ENCODE peak calls at places on chromosomes 13 and 19, in nine cellular contexts. One of them, this sample, is unnamed.

GRCh38 chr13:40508112-40508511 is 158.3 kb downstream of the FOXO1 start:
- DNase-seq in A549: no peak
- DNase-seq in AG09319: peak
- DNase-seq in breast epithelium: no peak
- DNase-seq in CD4-positive, alpha-beta T cell: no peak
- DNase-seq in Caco-2: no peak
- DNase-seq in uterus: peak
- DNase-seq in HCT116: no peak
- DNase-seq in GM12864: no peak
- DNase-seq in this sample: no peak

GRCh38 chr13:43244482-43244881 is 221.1 kb downstream of the DNAJC15 start:
- DNase-seq in CD4-positive, alpha-beta T cell: no peak
- DNase-seq in A549: no peak
- DNase-seq in HCT116: no peak
- DNase-seq in AG09319: no peak
- DNase-seq in breast epithelium: no peak
- DNase-seq in GM12864: no peak
- DNase-seq in uterus: no peak
- DNase-seq in Caco-2: no peak
- DNase-seq in this sample: no peak

GRCh38 chr19:24140099-24140498 is 53.1 kb downstream of the ZNF254 start:
- DNase-seq in breast epithelium: no peak
- DNase-seq in uterus: no peak
- DNase-seq in A549: no peak
- DNase-seq in Caco-2: no peak
- DNase-seq in GM12864: no peak
- DNase-seq in HCT116: no peak
- DNase-seq in AG09319: peak
- DNase-seq in CD4-positive, alpha-beta T cell: no peak
- DNase-seq in this sample: no peak

GRCh38 chr13:36493046-36493445 is 60.8 kb downstream of the CCNA1 start:
- DNase-seq in AG09319: no peak
- DNase-seq in HCT116: no peak
- DNase-seq in CD4-positive, alpha-beta T cell: no peak
- DNase-seq in breast epithelium: no peak
- DNase-seq in Caco-2: no peak
- DNase-seq in GM12864: no peak
- DNase-seq in uterus: no peak
- DNase-seq in A549: no peak
- DNase-seq in this sample: no peak

GRCh38 chr19:2670217-2670616 is 32.3 kb downstream of the GNG7 start:
- DNase-seq in A549: no peak
- DNase-seq in breast epithelium: no peak
- DNase-seq in GM12864: no peak
- DNase-seq in CD4-positive, alpha-beta T cell: no peak
- DNase-seq in AG09319: no peak
- DNase-seq in Caco-2: no peak
- DNase-seq in uterus: no peak
- DNase-seq in HCT116: no peak
- DNase-seq in this sample: no peak

GRCh38 chr13:108855737-108856387 is 226.5 kb downstream of the MYO16 start:
- DNase-seq in A549: no peak
- DNase-seq in Caco-2: no peak
- DNase-seq in CD4-positive, alpha-beta T cell: no peak
- DNase-seq in GM12864: peak
- DNase-seq in AG09319: no peak
- DNase-seq in HCT116: no peak
- DNase-seq in breast epithelium: no peak
- DNase-seq in uterus: no peak
- DNase-seq in this sample: no peak

GRCh38 chr19:38655148-38655824 is 7.8 kb downstream of the ACTN4 start:
- DNase-seq in breast epithelium: no peak
- DNase-seq in HCT116: no peak
- DNase-seq in GM12864: peak
- DNase-seq in Caco-2: no peak
- DNase-seq in AG09319: no peak
- DNase-seq in uterus: no peak
- DNase-seq in CD4-positive, alpha-beta T cell: no peak
- DNase-seq in A549: no peak
- DNase-seq in this sample: no peak

GRCh38 chr13:27080018-27080948 is 91.3 kb downstream of the USP12 start:
- DNase-seq in CD4-positive, alpha-beta T cell: no peak
- DNase-seq in HCT116: no peak
- DNase-seq in A549: no peak
- DNase-seq in uterus: no peak
- DNase-seq in breast epithelium: no peak
- DNase-seq in Caco-2: no peak
- DNase-seq in GM12864: no peak
- DNase-seq in AG09319: no peak
- DNase-seq in this sample: no peak

GRCh38 chr13:42101821-42102580 is 53.6 kb downstream of the DGKH start:
- DNase-seq in uterus: no peak
- DNase-seq in HCT116: no peak
- DNase-seq in breast epithelium: no peak
- DNase-seq in AG09319: no peak
- DNase-seq in GM12864: no peak
- DNase-seq in A549: no peak
- DNase-seq in CD4-positive, alpha-beta T cell: no peak
- DNase-seq in Caco-2: no peak
- DNase-seq in this sample: no peak

GRCh38 chr13:112168771-112169170 is 101.8 kb downstream of the SOX1 start:
- DNase-seq in CD4-positive, alpha-beta T cell: no peak
- DNase-seq in HCT116: no peak
- DNase-seq in breast epithelium: no peak
- DNase-seq in A549: no peak
- DNase-seq in Caco-2: peak
- DNase-seq in GM12864: no peak
- DNase-seq in AG09319: no peak
- DNase-seq in uterus: no peak
- DNase-seq in this sample: no peak

GRCh38 chr19:50910722-50911121 is 473 bp downstream of the KLK4 start:
- DNase-seq in AG09319: no peak
- DNase-seq in A549: no peak
- DNase-seq in HCT116: no peak
- DNase-seq in breast epithelium: no peak
- DNase-seq in Caco-2: no peak
- DNase-seq in uterus: no peak
- DNase-seq in GM12864: no peak
- DNase-seq in CD4-positive, alpha-beta T cell: no peak
- DNase-seq in this sample: no peak

GRCh38 chr19:17026041-17026658 is 460 bp downstream of the CPAMD8 start:
- DNase-seq in breast epithelium: no peak
- DNase-seq in uterus: no peak
- DNase-seq in HCT116: no peak
- DNase-seq in AG09319: no peak
- DNase-seq in CD4-positive, alpha-beta T cell: no peak
- DNase-seq in Caco-2: no peak
- DNase-seq in GM12864: no peak
- DNase-seq in A549: no peak
- DNase-seq in this sample: peak

GRCh38 chr13:112696869-112697465 is 7.1 kb downstream of the ATP11A start:
- DNase-seq in breast epithelium: no peak
- DNase-seq in HCT116: no peak
- DNase-seq in CD4-positive, alpha-beta T cell: no peak
- DNase-seq in uterus: no peak
- DNase-seq in A549: no peak
- DNase-seq in AG09319: no peak
- DNase-seq in GM12864: no peak
- DNase-seq in Caco-2: peak
- DNase-seq in this sample: no peak

GRCh38 chr13:27281420-27281819 is 10.8 kb downstream of the RASL11A start:
- DNase-seq in uterus: no peak
- DNase-seq in GM12864: no peak
- DNase-seq in AG09319: no peak
- DNase-seq in HCT116: no peak
- DNase-seq in Caco-2: no peak
- DNase-seq in breast epithelium: no peak
- DNase-seq in A549: no peak
- DNase-seq in CD4-positive, alpha-beta T cell: no peak
- DNase-seq in this sample: no peak

GRCh38 chr19:56765107-56765506 is 75.4 kb downstream of the PEG3 start:
- DNase-seq in GM12864: no peak
- DNase-seq in A549: no peak
- DNase-seq in breast epithelium: peak
- DNase-seq in Caco-2: no peak
- DNase-seq in AG09319: no peak
- DNase-seq in HCT116: no peak
- DNase-seq in uterus: peak
- DNase-seq in CD4-positive, alpha-beta T cell: no peak
- DNase-seq in this sample: no peak

GRCh38 chr19:5154129-5154798 is 185.4 kb downstream of the KDM4B start:
- DNase-seq in GM12864: no peak
- DNase-seq in A549: peak
- DNase-seq in uterus: peak
- DNase-seq in HCT116: no peak
- DNase-seq in CD4-positive, alpha-beta T cell: peak
- DNase-seq in AG09319: no peak
- DNase-seq in breast epithelium: no peak
- DNase-seq in Caco-2: peak
- DNase-seq in this sample: peak

GRCh38 chr19:11987405-11988231 is 22.8 kb downstream of the ZNF763 start:
- DNase-seq in HCT116: peak
- DNase-seq in CD4-positive, alpha-beta T cell: peak
- DNase-seq in uterus: peak
- DNase-seq in A549: no peak
- DNase-seq in breast epithelium: peak
- DNase-seq in GM12864: peak
- DNase-seq in AG09319: peak
- DNase-seq in Caco-2: peak
- DNase-seq in this sample: peak

GRCh38 chr19:10660346-10660745 is 6.2 kb downstream of the ILF3 start:
- DNase-seq in breast epithelium: no peak
- DNase-seq in A549: no peak
- DNase-seq in uterus: no peak
- DNase-seq in AG09319: no peak
- DNase-seq in GM12864: no peak
- DNase-seq in HCT116: no peak
- DNase-seq in CD4-positive, alpha-beta T cell: no peak
- DNase-seq in Caco-2: no peak
- DNase-seq in this sample: no peak
- TF ChIP-seq CTCF in breast epithelium: no peak
- TF ChIP-seq CTCF in A549: no peak
- TF ChIP-seq CTCF in uterus: no peak
- TF ChIP-seq CTCF in AG09319: no peak
- TF ChIP-seq CTCF in GM12864: no peak
- TF ChIP-seq CTCF in HCT116: no peak
- TF ChIP-seq CTCF in CD4-positive, alpha-beta T cell: no peak
- TF ChIP-seq CTCF in Caco-2: no peak
- TF ChIP-seq CTCF in this sample: no peak

DNA sequence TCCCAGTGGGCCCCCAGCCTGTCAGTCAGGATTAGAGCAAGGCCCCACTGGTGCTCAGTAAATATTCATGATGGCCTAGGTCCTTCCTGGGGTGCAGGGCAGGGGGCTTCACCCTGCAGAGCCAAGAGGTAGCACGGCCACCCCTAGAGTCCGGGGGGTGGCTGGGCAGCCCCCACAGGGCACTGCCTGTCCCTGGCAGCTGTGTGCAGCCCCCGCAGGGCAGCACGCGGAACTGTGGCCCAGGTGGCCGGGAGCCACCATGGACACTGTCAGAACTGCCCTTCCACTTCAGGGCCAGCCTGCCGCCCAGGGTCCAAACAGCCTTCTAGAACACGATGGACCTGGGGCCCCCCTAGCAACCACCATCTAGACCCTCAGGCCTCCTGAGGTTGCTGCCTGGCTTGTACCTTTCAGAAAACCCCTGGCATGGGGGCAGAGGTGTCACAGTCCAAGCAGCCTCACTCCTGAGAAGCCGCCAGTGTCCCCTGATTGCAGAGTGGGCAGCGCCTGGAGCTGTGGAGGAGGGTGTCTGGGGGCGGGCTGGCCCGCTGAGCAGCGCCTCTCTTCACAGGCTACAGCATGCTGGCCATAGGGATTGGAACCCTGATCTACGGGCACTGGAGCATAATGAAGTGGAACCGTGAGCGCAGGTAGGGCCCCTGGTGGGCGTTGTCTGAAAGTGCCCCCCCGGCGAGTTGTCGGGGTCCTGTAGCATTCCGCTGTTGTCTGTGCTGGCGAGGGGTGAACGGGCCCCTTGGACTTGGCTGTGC is 2.9 kb upstream of the YJEFN3 start:
- DNase-seq in GM12864: no peak
- DNase-seq in A549: no peak
- DNase-seq in uterus: no peak
- DNase-seq in Caco-2: no peak
- DNase-seq in breast epithelium: no peak
- DNase-seq in CD4-positive, alpha-beta T cell: no peak
- DNase-seq in HCT116: no peak
- DNase-seq in AG09319: no peak
- DNase-seq in this sample: no peak
- TF ChIP-seq CTCF in GM12864: no peak
- TF ChIP-seq CTCF in A549: no peak
- TF ChIP-seq CTCF in uterus: no peak
- TF ChIP-seq CTCF in Caco-2: no peak
- TF ChIP-seq CTCF in breast epithelium: no peak
- TF ChIP-seq CTCF in CD4-positive, alpha-beta T cell: no peak
- TF ChIP-seq CTCF in HCT116: no peak
- TF ChIP-seq CTCF in AG09319: no peak
- TF ChIP-seq CTCF in this sample: no peak

GRCh38 chr19:7363225-7363624 is 14.5 kb downstream of the ARHGEF18 start:
- DNase-seq in uterus: no peak
- DNase-seq in GM12864: no peak
- DNase-seq in A549: no peak
- DNase-seq in AG09319: no peak
- DNase-seq in Caco-2: no peak
- DNase-seq in breast epithelium: no peak
- DNase-seq in CD4-positive, alpha-beta T cell: no peak
- DNase-seq in HCT116: no peak
- DNase-seq in this sample: no peak
- TF ChIP-seq CTCF in uterus: no peak
- TF ChIP-seq CTCF in GM12864: no peak
- TF ChIP-seq CTCF in A549: no peak
- TF ChIP-seq CTCF in AG09319: no peak
- TF ChIP-seq CTCF in Caco-2: no peak
- TF ChIP-seq CTCF in breast epithelium: no peak
- TF ChIP-seq CTCF in CD4-positive, alpha-beta T cell: no peak
- TF ChIP-seq CTCF in HCT116: no peak
- TF ChIP-seq CTCF in this sample: no peak

DNA sequence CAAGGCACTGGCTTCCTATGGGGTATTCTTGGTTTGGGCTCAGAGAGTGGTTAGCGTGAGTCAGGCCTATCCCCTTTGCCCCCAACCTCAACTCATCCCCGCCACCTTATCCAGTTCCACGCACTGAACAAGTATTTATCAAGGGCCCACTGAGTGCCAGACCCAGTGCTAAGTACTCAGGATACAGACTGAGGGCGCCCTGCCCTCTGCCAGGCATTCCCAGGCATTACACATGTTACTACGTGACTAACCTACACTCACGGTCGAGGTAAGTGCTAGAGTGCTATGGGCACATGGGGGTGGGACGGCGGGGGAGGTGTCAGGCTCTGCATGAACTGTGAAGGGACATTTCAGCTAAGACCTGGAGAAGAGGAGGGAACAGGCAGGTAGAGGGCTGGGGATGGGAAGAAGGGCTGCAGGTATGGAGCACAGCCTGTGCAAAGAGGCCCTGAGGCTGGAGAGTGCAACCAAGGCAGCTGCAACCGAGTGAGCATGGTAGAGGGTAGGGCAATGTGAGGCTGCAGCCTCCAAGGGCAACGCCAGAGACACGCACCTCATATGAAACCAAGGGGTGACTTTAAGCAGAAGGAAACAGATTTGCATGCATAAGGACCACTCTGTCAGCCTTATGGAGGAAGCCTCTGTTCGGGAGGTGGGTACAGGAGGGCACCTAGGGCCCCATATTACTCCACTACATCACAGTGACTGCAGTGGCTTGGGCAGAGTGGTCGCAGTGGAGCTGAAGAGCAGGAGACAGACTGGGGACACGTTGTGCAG is 22.5 kb downstream of the DHRS12 start:
- DNase-seq in A549: no peak
- DNase-seq in HCT116: peak
- DNase-seq in GM12864: no peak
- DNase-seq in AG09319: no peak
- DNase-seq in uterus: no peak
- DNase-seq in CD4-positive, alpha-beta T cell: no peak
- DNase-seq in breast epithelium: no peak
- DNase-seq in Caco-2: no peak
- DNase-seq in this sample: no peak
- TF ChIP-seq CTCF in A549: no peak
- TF ChIP-seq CTCF in HCT116: peak
- TF ChIP-seq CTCF in GM12864: peak
- TF ChIP-seq CTCF in AG09319: no peak
- TF ChIP-seq CTCF in uterus: no peak
- TF ChIP-seq CTCF in CD4-positive, alpha-beta T cell: no peak
- TF ChIP-seq CTCF in breast epithelium: no peak
- TF ChIP-seq CTCF in Caco-2: peak
- TF ChIP-seq CTCF in this sample: peak